ENCODE peak calls at places on chromosomes 2 and 18, in six cellular contexts. J, G, E, V, F and T are unnamed samples. For H3K27me3, the result is how much of the 10 kb centered on the place peaks cover.

GRCh38 chr18:68083131-68083530 is 566.6 kb upstream of the DSEL start:
- DNase-seq in G (no peak), E (no peak), F (no peak), V (no peak), J (no peak), T (no peak)

GRCh38 chr2:55150834-55151233 is 81.3 kb downstream of the CLHC1 start:
- DNase-seq in J (no peak), F (no peak), G (no peak), E (no peak), V (no peak), T (no peak)

GRCh38 chr2:234963785-234964615 is 12.2 kb downstream of the SH3BP4 start:
- DNase-seq in V (no peak), J (no peak), G (no peak), E (peak), F (no peak), T (no peak)

GRCh38 chr2:56534321-56534720 is 350.5 kb downstream of the CCDC85A start:
- DNase-seq in G (no peak), E (peak), F (no peak), J (no peak), V (no peak), T (no peak)

GRCh38 chr2:175111200-175111657 is 56.8 kb downstream of the ATF2 start:
- DNase-seq in E (peak), V (no peak), G (no peak), F (no peak), J (no peak), T (no peak)

GRCh38 chr18:44627245-44627644 is 53.4 kb upstream of the SETBP1 start:
- DNase-seq in V (no peak), G (no peak), J (no peak), F (no peak), E (peak), T (no peak)

GRCh38 chr18:14092625-14093361 is 39.4 kb downstream of the ZNF519 start:
- DNase-seq in V (no peak), F (no peak), G (no peak), J (no peak), E (no peak), T (no peak)

GRCh38 chr2:66498597-66498910 is 63.6 kb downstream of the MEIS1 start:
- DNase-seq in V (no peak), F (no peak), E (no peak), J (no peak), G (no peak), T (no peak)

GRCh38 chr2:18046558-18046957 is 168.1 kb downstream of the KCNS3 start:
- DNase-seq in G (no peak), V (no peak), F (no peak), J (no peak), E (peak), T (no peak)

GRCh38 chr2:119431976-119432881 is 575 bp downstream of the TMEM37 start:
- DNase-seq in J (peak), E (peak), V (peak), F (peak), G (no peak), T (no peak)

GRCh38 chr18:80192653-80193385 is 54.5 kb downstream of the PARD6G start:
- DNase-seq in V (no peak), F (no peak), G (no peak), E (no peak), J (peak), T (no peak)

GRCh38 chr2:156619021-156619539 is 182.9 kb downstream of the GPD2 start:
- DNase-seq in G (no peak), E (no peak), J (no peak), F (no peak), V (no peak), T (no peak)

GRCh38 chr2:155708052-155708451 is 624.5 kb downstream of the NR4A2 start:
- DNase-seq in E (no peak), F (no peak), G (no peak), J (no peak), V (no peak), T (no peak)

GRCh38 chr2:232211743-232212686 is 166.5 kb upstream of the ALPP start:
- DNase-seq in E (no peak), F (peak), G (no peak), J (no peak), V (no peak), T (no peak)

GRCh38 chr2:233976690-233977294 is 59.6 kb downstream of the TRPM8 start:
- DNase-seq in J (no peak), E (peak), F (no peak), G (no peak), V (no peak), T (peak)

GRCh38 chr2:39636306-39636705 is 29.4 kb upstream of the TMEM178A start:
- DNase-seq in E (no peak), F (no peak), J (no peak), V (no peak), G (no peak), T (no peak)

GRCh38 chr2:68846056-68846455 is 25.1 kb downstream of the BMP10 start:
- DNase-seq in E (no peak), F (no peak), V (no peak), J (no peak), G (no peak), T (no peak)
- H3K27me3 ChIP-seq in E (under half), F (under half), V (under half), J (under half), G (under half), T (under half)

GRCh38 chr18:47246027-47246971 is 5.2 kb downstream of the SKOR2 start:
- DNase-seq in V (peak), J (peak), G (no peak), F (no peak), E (no peak), T (no peak)
- H3K27me3 ChIP-seq in V (under half), J (under half), G (under half), F (half or more), E (half or more), T (under half)

DNA sequence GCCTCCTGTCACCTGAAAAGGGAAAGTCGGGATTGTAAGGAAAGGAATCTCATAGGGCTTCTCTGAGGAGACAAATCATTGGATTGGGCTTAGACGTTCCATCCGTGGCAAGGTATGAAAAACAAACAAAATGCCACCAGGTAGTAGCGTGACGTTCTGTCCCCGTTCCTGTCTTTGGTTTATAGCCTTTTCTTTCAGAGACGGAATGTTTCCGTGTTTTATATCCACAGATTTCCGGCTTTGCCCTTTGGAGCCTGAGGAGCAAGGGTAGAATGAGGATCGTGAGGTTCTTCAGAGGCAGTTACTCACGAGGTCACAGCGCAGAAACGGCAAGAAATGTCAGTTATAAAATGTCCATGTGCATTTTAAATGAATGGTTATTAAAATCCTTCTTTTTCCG is 118.3 kb downstream of the TMEM18 start:
- DNase-seq in V (no peak), G (no peak), F (no peak), E (no peak), J (no peak), T (no peak)
- H3K27me3 ChIP-seq in V (under half), G (under half), F (under half), E (under half), J (under half), T (under half)

DNA sequence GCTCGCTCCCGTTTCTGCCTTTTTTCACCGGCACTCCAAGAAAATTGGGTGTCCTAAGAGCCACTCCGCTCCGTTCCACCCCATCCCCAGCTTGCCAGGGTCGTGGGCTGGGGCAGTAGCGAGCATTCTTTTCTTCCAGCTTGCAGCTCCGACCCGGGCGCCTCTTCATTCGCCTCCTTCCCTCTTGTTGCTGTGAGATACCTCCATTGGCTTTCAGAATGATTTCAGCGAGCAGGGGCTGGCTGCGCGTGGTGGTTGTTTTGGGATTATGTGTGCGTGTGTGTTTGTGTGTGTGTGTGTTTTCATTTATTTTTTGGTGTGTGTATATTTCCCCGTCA is 1.2 kb downstream of the HOXD3 start:
- DNase-seq in G (no peak), V (no peak), J (no peak), F (no peak), E (no peak), T (no peak)
- H3K27me3 ChIP-seq in G (half or more), V (half or more), J (under half), F (half or more), E (half or more), T (half or more)

DNA sequence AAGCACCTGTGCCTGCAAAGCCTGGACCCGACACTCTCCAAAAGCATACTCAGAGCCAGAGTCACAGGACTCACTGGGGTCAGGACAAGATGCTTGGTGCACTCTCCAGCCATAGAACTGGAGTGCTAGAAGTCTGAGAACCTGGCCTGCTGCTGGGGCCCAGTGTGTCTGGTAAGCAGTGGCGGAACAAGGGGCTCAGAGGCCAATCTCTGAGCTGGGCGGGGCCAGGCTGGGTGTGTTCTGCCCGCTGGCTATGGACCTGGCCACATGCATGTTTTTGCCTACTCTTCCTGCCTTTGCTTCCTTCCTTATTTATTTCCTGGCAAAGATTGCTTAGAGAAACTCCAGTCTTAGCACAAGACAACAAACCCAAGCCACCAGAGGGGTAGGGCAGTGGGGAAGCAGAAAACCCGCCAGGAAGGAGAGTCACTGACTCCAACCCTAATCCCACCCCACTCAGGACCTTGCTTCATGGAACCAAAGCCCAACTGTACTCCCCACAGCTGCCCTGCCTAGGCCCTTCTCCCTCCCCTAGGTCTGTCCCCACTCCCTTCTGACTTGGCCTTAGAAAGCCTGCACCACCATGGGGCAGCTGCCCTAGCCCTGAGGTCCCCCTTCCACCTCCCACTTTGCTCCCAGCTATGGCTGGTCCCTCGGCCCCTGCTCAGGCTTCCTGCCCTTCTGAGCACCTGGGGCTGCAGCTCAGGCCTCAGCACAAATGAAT is 315.5 kb downstream of the CELF4 start:
- DNase-seq in E (no peak), V (no peak), F (no peak), G (no peak), J (no peak), T (no peak)
- H3K27me3 ChIP-seq in E (half or more), V (under half), F (under half), G (under half), J (under half), T (under half)

DNA sequence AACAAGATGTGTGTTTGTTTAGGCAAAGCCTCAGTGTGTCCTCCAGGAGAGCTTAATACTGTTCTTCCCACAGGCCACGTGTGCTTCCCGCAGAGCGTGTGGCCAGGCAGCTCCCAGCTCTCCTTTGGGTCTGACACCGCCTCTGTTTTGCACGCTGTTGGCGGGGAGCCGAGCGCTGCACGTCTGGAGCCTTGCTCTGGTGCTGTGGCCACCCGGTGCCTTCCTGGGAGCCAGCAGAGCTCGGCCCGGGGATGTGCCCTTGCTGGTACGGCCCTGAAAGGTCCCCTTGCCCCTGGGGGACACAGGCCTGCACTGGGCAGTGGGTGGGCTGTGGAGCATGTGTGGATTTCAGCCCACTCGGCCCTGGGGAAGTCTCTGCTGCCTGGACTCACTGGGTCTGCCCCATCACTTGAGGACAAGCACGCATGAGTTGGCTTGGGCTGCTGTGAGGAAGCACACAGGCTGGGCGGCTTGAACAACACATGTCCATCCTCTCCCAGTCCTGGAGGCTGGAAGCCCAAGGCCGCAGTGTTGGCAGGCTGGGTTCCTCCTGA is 160.7 kb upstream of the HDAC4 start:
- DNase-seq in G (no peak), J (peak), V (no peak), E (no peak), F (no peak), T (no peak)
- H3K27me3 ChIP-seq in G (under half), J (under half), V (under half), E (under half), F (under half), T (under half)